ENCODE peak calls at places on chromosomes 16 and 17, in eight cellular contexts. D, Z, G, Q, Y, W, O and J are unnamed samples.

GRCh38 chr16:49439050-49439449 is 65.4 kb downstream of the C16orf78 start:
- DNase-seq in D (no peak), Z (no peak), G (no peak), Q (no peak), Y (no peak), W (no peak), O (no peak), J (no peak)

GRCh38 chr17:17466511-17466910 is 10.3 kb upstream of the MED9 start:
- DNase-seq in D (no peak), Z (no peak), G (no peak), Q (no peak), Y (no peak), W (no peak), O (no peak), J (no peak)

GRCh38 chr17:45751466-45751865 is 32.7 kb upstream of the CRHR1 start:
- DNase-seq in D (no peak), Z (no peak), G (no peak), Q (no peak), Y (no peak), W (no peak), O (no peak), J (no peak)

GRCh38 chr16:285146-286055 is 2.4 kb downstream of the PDIA2 start:
- DNase-seq in D (no peak), Z (no peak), G (no peak), Q (no peak), Y (no peak), W (no peak), O (no peak), J (no peak)

GRCh38 chr17:19304209-19304608 is 58.3 kb downstream of the B9D1 start:
- DNase-seq in D (peak; percentile 81), Z (no peak), G (peak; percentile 45), Q (no peak), Y (no peak), W (peak; percentile 37), O (no peak), J (no peak)

GRCh38 chr17:27477050-27477647 is 20.9 kb downstream of the KSR1 start:
- DNase-seq in D (no peak), Z (no peak), G (no peak), Q (no peak), Y (no peak), W (no peak), O (no peak), J (no peak)

GRCh38 chr17:73823684-73824083 is 179.4 kb upstream of the SDK2 start:
- DNase-seq in D (no peak), Z (no peak), G (no peak), Q (no peak), Y (no peak), W (no peak), O (no peak), J (no peak)

GRCh38 chr17:17703608-17703919 is 22.3 kb downstream of the RAI1 start:
- DNase-seq in D (no peak), Z (no peak), G (no peak), Q (no peak), Y (no peak), W (no peak), O (no peak), J (no peak)

GRCh38 chr16:13866073-13866472 is 53.9 kb upstream of the ERCC4 start:
- DNase-seq in D (peak; percentile 67), Z (peak; percentile 41), G (peak; percentile 56), Q (peak; percentile 73), Y (peak; percentile 76), W (peak; percentile 82), O (no peak), J (peak; percentile 62)

GRCh38 chr16:75379911-75380847 is 53.1 kb downstream of the CFDP1 start:
- DNase-seq in D (no peak), Z (no peak), G (no peak), Q (no peak), Y (no peak), W (no peak), O (peak; percentile 10), J (no peak)

GRCh38 chr17:72430611-72431432 is 310.0 kb downstream of the SOX9 start:
- DNase-seq in D (no peak), Z (no peak), G (no peak), Q (no peak), Y (no peak), W (no peak), O (no peak), J (no peak)

GRCh38 chr16:12002447-12003006 is 26.0 kb downstream of the SNX29 start:
- DNase-seq in D (peak; percentile 19), Z (peak; percentile 79), G (no peak), Q (no peak), Y (no peak), W (peak; percentile 57), O (no peak), J (no peak)

GRCh38 chr17:34769899-34770298 is 190.5 kb downstream of the TMEM132E start:
- DNase-seq in D (no peak), Z (no peak), G (no peak), Q (no peak), Y (no peak), W (no peak), O (no peak), J (no peak)

GRCh38 chr16:30091474-30092372 is at the start of gene TBX6:
- DNase-seq in D (peak; percentile 90), Z (peak; percentile 89), G (peak; percentile 95), Q (peak; percentile 90), Y (peak; percentile 95), W (peak; percentile 92), O (peak; percentile 84), J (peak; percentile 94)

GRCh38 chr16:63461248-63461841 is 1425.1 kb upstream of the CDH8 start:
- DNase-seq in D (peak; percentile 1), Z (no peak), G (no peak), Q (no peak), Y (peak; percentile 27), W (peak; percentile 21), O (no peak), J (no peak)

GRCh38 chr17:83176272-83176955 is 97.0 kb downstream of the METRNL start:
- DNase-seq in D (no peak), Z (no peak), G (no peak), Q (no peak), Y (no peak), W (no peak), O (no peak), J (peak; percentile 50)